ENCODE peak calls at places on chromosomes 13 and 19, in five cellular contexts. R is H1, J is H9, K is mesenchymal stem cell, F is neuronal stem cell. O is an unnamed sample. For H3K9me3, the result is how much of the 10 kb centered on the place peaks cover.

GRCh38 chr19:15557223-15557622 is 48.9 kb downstream of the CYP4F22 start:
- DNase-seq in R (no peak), J (no peak), K (no peak), F (no peak), O (no peak)

GRCh38 chr13:30798776-30799625 is 63.7 kb downstream of the ALOX5AP start:
- DNase-seq in R (no peak), J (no peak), K (peak), F (no peak), O (no peak)

GRCh38 chr13:114328595-114328994 is 14.3 kb downstream of the CHAMP1 start:
- DNase-seq in R (no peak), J (no peak), K (no peak), F (no peak), O (no peak)

GRCh38 chr19:30227071-30227621 is 145.0 kb upstream of the ZNF536 start:
- DNase-seq in R (no peak), J (no peak), K (no peak), F (no peak), O (no peak)

GRCh38 chr13:32025730-32026129 is 5.8 kb upstream of the FRY start:
- DNase-seq in R (peak), J (peak), K (no peak), F (peak), O (no peak)

GRCh38 chr13:34864650-34865049 is 77.4 kb upstream of the NBEA start:
- DNase-seq in R (no peak), J (no peak), K (no peak), F (no peak), O (no peak)

GRCh38 chr19:42134671-42135070 is 2.4 kb upstream of the POU2F2 start:
- DNase-seq in R (no peak), J (no peak), K (no peak), F (no peak), O (no peak)

GRCh38 chr13:113129921-113130750 is 7.5 kb downstream of the F10 start:
- DNase-seq in R (no peak), J (peak), K (no peak), F (no peak), O (peak)

GRCh38 chr13:40433577-40433976 is 232.9 kb downstream of the FOXO1 start:
- DNase-seq in R (no peak), J (no peak), K (no peak), F (no peak), O (no peak)

GRCh38 chr13:32501058-32501457 is 37.5 kb downstream of the N4BP2L2 start:
- DNase-seq in R (no peak), J (no peak), K (peak), F (no peak), O (no peak)

GRCh38 chr19:52923782-52924593 is 760 bp upstream of the ZNF888 start:
- DNase-seq in R (no peak), J (peak), K (peak), F (no peak), O (peak)

GRCh38 chr13:97141564-97142005 is 80.5 kb upstream of the MBNL2 start:
- DNase-seq in R (peak), J (peak), K (peak), F (peak), O (peak)

GRCh38 chr19:30222428-30222873 is 149.7 kb upstream of the ZNF536 start:
- DNase-seq in R (no peak), J (peak), K (no peak), F (no peak), O (no peak)

GRCh38 chr13:43316997-43317396 is 293.6 kb downstream of the DNAJC15 start:
- DNase-seq in R (no peak), J (no peak), K (peak), F (no peak), O (peak)

GRCh38 chr13:98216135-98216565 is 39.1 kb upstream of the RNF113B start:
- DNase-seq in R (no peak), J (no peak), K (peak), F (no peak), O (no peak)

GRCh38 chr13:74796126-74796643 is 662.0 kb upstream of the KLF12 start:
- DNase-seq in R (no peak), J (no peak), K (no peak), F (no peak), O (no peak)

GRCh38 chr13:39327080-39327479 is 275.9 kb downstream of the LHFPL6 start:
- DNase-seq in R (no peak), J (no peak), K (peak), F (peak), O (no peak)

GRCh38 chr13:39322836-39323585 is 280.0 kb downstream of the LHFPL6 start:
- DNase-seq in R (no peak), J (no peak), K (no peak), F (no peak), O (no peak)

GRCh38 chr13:39326471-39326870 is 276.5 kb downstream of the LHFPL6 start:
- DNase-seq in R (no peak), J (no peak), K (peak), F (no peak), O (no peak)

GRCh38 chr13:39321578-39321977 is 281.4 kb downstream of the LHFPL6 start:
- DNase-seq in R (no peak), J (no peak), K (peak), F (no peak), O (no peak)

DNA sequence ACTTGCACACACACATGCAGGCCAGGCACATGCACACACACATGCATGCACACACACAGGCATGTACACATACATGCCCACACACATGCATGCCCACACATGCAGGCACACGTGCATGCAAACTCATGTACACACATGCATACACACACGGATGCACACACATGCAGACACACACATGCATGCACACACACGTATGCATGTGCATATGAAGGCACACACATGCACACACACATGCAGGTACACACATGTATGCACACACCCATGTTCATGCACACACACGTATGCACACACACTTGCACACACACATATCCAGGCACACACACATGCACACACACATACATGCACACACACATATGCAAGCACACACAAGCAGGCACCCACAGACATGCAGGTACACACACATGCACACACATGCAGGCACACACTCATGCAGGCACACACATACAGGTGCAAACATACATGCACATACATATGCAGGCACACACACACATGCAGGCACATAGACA is 278.1 kb downstream of the LHFPL6 start:
- DNase-seq in R (no peak), J (no peak), K (no peak), F (no peak), O (no peak)
- H2BK12ac ChIP-seq in R (peak), J (no peak), K (no peak), F (peak), O (no peak)

GRCh38 chr19:18745931-18746330 is 45.2 kb downstream of the COMP start:
- DNase-seq in R (no peak), J (peak), K (no peak), F (no peak), O (no peak)

GRCh38 chr19:18750295-18750970 is 40.7 kb downstream of the COMP start:
- DNase-seq in R (no peak), J (no peak), K (no peak), F (no peak), O (no peak)

GRCh38 chr19:18746393-18747167 is 44.5 kb downstream of the COMP start:
- DNase-seq in R (no peak), J (peak), K (no peak), F (no peak), O (no peak)

GRCh38 chr19:18751571-18751970 is 39.5 kb downstream of the COMP start:
- DNase-seq in R (no peak), J (no peak), K (no peak), F (no peak), O (no peak)

DNA sequence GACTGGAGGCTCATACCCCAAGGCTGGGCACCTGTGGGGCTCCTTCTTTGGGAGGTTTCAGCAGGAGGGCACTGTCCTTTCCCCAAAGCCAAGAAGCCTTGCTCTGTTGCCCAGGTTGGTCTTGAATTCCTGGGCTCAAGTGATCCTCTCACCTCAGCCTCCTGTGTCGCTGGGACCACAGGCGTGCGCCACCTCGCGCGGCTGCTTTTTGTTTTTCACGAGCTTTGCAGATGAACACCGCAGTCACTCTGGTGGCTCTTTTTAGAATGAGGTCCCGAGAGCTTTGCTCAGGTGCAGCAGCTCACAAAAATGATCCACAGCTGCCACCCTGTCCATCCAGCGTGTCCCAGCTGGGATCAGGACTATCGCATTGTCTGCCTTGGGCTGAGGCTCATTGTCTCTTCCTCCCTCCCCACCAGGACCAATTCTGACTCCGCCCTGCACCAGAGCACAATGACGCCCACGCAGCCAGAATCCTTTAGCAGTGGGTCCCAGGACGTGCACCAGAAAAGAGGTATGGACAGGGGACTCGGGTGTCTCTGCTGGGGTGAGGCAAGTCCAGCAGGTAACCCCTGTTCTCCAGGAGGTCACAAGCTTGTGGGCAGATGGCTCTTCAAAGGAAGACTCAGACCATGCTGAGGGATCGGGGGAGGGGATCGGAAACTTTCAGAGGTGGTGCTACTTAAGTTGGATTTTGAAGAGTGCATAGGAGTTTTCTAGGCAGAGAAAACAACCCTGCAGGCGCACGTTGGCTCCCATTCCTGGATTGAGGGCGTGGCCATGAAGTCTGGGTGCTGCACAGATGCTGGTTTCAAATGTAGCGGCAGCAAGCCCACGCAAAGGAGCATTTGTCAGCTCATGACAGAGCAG is 41.5 kb downstream of the COMP start:
- DNase-seq in R (no peak), J (no peak), K (no peak), F (no peak), O (no peak)
- H2BK120ac ChIP-seq in R (no peak), J (no peak), K (no peak), F (no peak), O (no peak)

GRCh38 chr13:18943273-18943672 is 238.4 kb downstream of the TUBA3C start:
- DNase-seq in R (no peak), J (no peak), K (no peak), F (no peak), O (no peak)
- H3K9me3 ChIP-seq in R (half or more), J (half or more), K (under half), F (under half), O (under half)

DNA sequence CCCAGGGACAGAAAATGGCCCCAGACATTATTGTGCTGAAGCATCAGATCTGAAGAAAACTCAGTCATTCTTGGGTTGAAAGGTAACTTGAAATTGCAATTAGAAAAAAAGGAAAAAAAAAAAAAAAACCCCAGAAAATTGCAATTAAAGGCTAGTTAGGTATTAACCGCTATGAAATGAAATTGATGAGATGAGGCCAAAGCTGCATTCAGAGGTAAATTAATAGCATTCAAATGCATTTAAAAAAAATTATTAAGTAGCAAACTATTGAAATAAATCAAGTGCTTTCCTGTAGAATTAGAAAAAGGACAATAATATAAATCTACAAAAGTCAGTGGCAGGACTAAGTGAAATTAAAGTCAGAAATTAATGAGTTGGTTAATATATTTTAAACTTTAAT is 6.4 kb downstream of the PGLS start:
- DNase-seq in R (no peak), J (no peak), K (no peak), F (no peak), O (no peak)
- H2BK12ac ChIP-seq in R (no peak), J (no peak), K (no peak), F (no peak), O (no peak)

GRCh38 chr19:13864223-13864512 is 12.8 kb upstream of the NANOS3 start:
- DNase-seq in R (no peak), J (no peak), K (no peak), F (no peak), O (no peak)

GRCh38 chr19:13866463-13867046 is 10.4 kb upstream of the NANOS3 start:
- DNase-seq in R (no peak), J (no peak), K (no peak), F (no peak), O (no peak)

GRCh38 chr19:13865578-13866462 is 11.1 kb upstream of the NANOS3 start:
- DNase-seq in R (no peak), J (no peak), K (no peak), F (no peak), O (no peak)

GRCh38 chr19:13865243-13865577 is 11.7 kb upstream of the NANOS3 start:
- DNase-seq in R (no peak), J (no peak), K (no peak), F (no peak), O (no peak)

DNA sequence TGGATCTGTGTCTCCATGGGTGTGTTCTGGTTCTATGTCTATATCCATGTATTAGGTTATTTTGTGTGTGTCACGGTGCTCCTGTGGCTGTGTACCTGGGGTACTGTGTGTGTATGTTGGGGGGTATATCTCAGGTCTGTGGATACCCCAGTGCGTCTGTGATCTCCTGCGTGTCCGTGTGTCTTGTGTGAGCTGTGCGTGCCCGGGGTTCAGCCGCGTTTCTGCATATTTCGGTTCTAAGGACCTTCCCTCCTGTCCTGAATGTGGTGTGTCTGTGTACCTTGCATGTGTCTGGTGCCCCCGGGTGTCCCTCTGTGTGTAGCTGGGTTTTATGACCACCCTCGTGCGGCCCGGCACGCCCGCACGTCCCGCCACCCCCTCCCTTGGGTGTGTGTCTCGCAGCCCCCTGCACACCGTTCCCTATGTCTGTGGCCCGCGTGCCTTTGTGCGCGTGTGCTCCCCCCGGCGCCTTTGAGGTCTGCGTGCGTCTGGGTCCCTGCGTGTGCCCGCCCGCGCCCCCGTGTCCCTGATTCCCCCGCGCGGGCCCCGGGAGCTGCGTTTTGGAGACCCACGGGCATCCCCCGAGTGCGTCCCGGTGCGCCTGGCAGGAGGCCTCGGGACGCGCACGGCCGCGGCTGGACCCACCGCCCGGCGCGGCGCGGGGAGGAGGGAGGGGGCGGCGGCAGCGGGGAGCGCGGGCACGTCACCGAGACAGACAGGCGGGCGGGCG is 12.3 kb upstream of the NANOS3 start:
- DNase-seq in R (no peak), J (no peak), K (no peak), F (no peak), O (no peak)
- H2BK120ac ChIP-seq in R (no peak), J (no peak), K (no peak), F (no peak), O (peak)